ENCODE peak calls at places on chromosome 11, in eight cellular contexts. B is GM19239; I is stimulated activated CD8-positive, alpha-beta memory T cell treated with anti-CD3 and anti-CD28 coated beads, Interleukin-12 subunit alpha, Interleukin-12 subunit beta, amount 100 ng/mL, for 4 hours; K is colonic mucosa; F is T follicular helper cell; X is transverse colon; S is HEK293T; E is SW 1271. H is an unnamed sample.

GRCh38 chr11:69718147-69718546 is 14.3 kb upstream of the FGF19 start:
- DNase-seq in X (no peak), B (peak), F (no peak), E (no peak), S (peak), I (no peak), K (no peak), H (no peak)

GRCh38 chr11:112343368-112344039 is 82.8 kb upstream of the PLET1 start:
- DNase-seq in X (no peak), S (no peak), K (no peak), B (no peak), E (no peak), I (no peak), F (no peak), H (no peak)

GRCh38 chr11:74546752-74547151 is 45.6 kb upstream of the POLD3 start:
- DNase-seq in E (no peak), B (no peak), I (no peak), S (no peak), F (no peak), X (peak), K (peak), H (no peak)

GRCh38 chr11:87290304-87290922 is 252.7 kb downstream of the TMEM135 start:
- DNase-seq in E (peak), B (peak), X (no peak), I (no peak), F (no peak), K (no peak), S (peak), H (peak)

GRCh38 chr11:132058211-132058772 is 687.9 kb downstream of the NTM start:
- DNase-seq in I (no peak), B (no peak), X (peak), S (no peak), K (no peak), E (no peak), F (no peak), H (no peak)

GRCh38 chr11:46981429-46981828 is 44.9 kb downstream of the CSTPP1 start:
- DNase-seq in X (no peak), K (no peak), I (no peak), B (no peak), F (no peak), E (no peak), S (no peak), H (no peak)

GRCh38 chr11:130383363-130384168 is 44.8 kb downstream of the ADAMTS8 start:
- DNase-seq in F (no peak), S (no peak), I (no peak), X (no peak), B (no peak), K (no peak), E (no peak), H (no peak)

GRCh38 chr11:9273430-9274336 is 8.5 kb upstream of the DENND5A start:
- DNase-seq in F (no peak), I (no peak), S (no peak), B (no peak), K (no peak), X (no peak), E (no peak), H (no peak)

GRCh38 chr11:73147771-73148681 is 5.9 kb upstream of the FCHSD2 start:
- DNase-seq in E (no peak), K (no peak), X (no peak), S (no peak), F (no peak), B (no peak), I (no peak), H (no peak)

GRCh38 chr11:3904228-3904627 is 48.8 kb downstream of the STIM1 start:
- DNase-seq in K (peak), B (no peak), X (peak), E (no peak), S (no peak), F (no peak), I (no peak), H (no peak)

H was measured in glomerular endothelial cell.